ENCODE peak calls at places on chromosome 9, in eight cellular contexts. Q is heart right ventricle, J is cardiac fibroblast, R is fibroblast of mammary gland, P is mammary epithelial cell, X is tibial artery, H is astrocyte of the spinal cord, O is fibroblast of lung. U is an unnamed sample.

GRCh38 chr9:124296094-124296493 is 38.3 kb downstream of the NEK6 start:
- DNase-seq in Q (no peak), J (no peak), R (no peak), P (no peak), X (no peak), H (no peak), O (no peak), U (no peak)

GRCh38 chr9:34809504-34810186 is 99.7 kb upstream of the CCL21 start:
- DNase-seq in Q (peak), J (peak), R (peak), P (peak), X (no peak), H (no peak), O (peak), U (peak)

GRCh38 chr9:75889577-75889976 is 896 bp upstream of the PCSK5 start:
- DNase-seq in Q (no peak), J (no peak), R (no peak), P (no peak), X (no peak), H (no peak), O (no peak), U (peak)

GRCh38 chr9:3525088-3525835 is 539 bp downstream of the RFX3 start:
- DNase-seq in Q (peak), J (peak), R (no peak), P (peak), X (no peak), H (no peak), O (no peak), U (peak)

GRCh38 chr9:76374702-76375543 is 19.3 kb downstream of the RFK start:
- DNase-seq in Q (peak), J (peak), R (peak), P (peak), X (no peak), H (peak), O (peak), U (peak)

GRCh38 chr9:5851445-5851844 is 18.5 kb upstream of the ERMP1 start:
- DNase-seq in Q (no peak), J (peak), R (peak), P (peak), X (no peak), H (no peak), O (peak), U (peak)

GRCh38 chr9:117411547-117411946 is 3.3 kb downstream of the ASTN2 start:
- DNase-seq in Q (no peak), J (peak), R (peak), P (peak), X (peak), H (no peak), O (no peak), U (peak)

GRCh38 chr9:124500796-124501611 is 6.2 kb downstream of the NR5A1 start:
- DNase-seq in Q (no peak), J (no peak), R (peak), P (no peak), X (no peak), H (no peak), O (no peak), U (no peak)

GRCh38 chr9:128554155-128554862 is 1.9 kb downstream of the SPTAN1 start:
- DNase-seq in Q (peak), J (peak), R (peak), P (peak), X (peak), H (peak), O (peak), U (peak)

GRCh38 chr9:5549671-5550650 is 39.6 kb downstream of the PDCD1LG2 start:
- DNase-seq in Q (no peak), J (peak), R (peak), P (peak), X (no peak), H (peak), O (peak), U (peak)

GRCh38 chr9:94139672-94140417 is 55.6 kb downstream of the PTPDC1 start:
- DNase-seq in Q (peak), J (peak), R (peak), P (peak), X (peak), H (peak), O (peak), U (peak)

GRCh38 chr9:91734371-91734981 is 215.6 kb downstream of the ROR2 start:
- DNase-seq in Q (peak), J (peak), R (peak), P (peak), X (no peak), H (peak), O (peak), U (peak)

GRCh38 chr9:33510264-33511183 is 13.5 kb upstream of the ANKRD18B start:
- DNase-seq in Q (peak), J (peak), R (peak), P (peak), X (peak), H (peak), O (peak), U (peak)

GRCh38 chr9:13278368-13279246 is 885 bp downstream of the MPDZ start:
- DNase-seq in Q (peak), J (peak), R (peak), P (peak), X (peak), H (peak), O (peak), U (peak)

GRCh38 chr9:137439158-137439714 is 1.9 kb downstream of the ENTPD8 start:
- DNase-seq in Q (peak), J (no peak), R (no peak), P (no peak), X (no peak), H (no peak), O (no peak), U (no peak)

GRCh38 chr9:27801511-27801910 is 228.2 kb upstream of the C9orf72 start:
- DNase-seq in Q (no peak), J (no peak), R (no peak), P (no peak), X (no peak), H (no peak), O (no peak), U (no peak)

GRCh38 chr9:131578016-131578415 is 32.7 kb downstream of the PRRT1B start:
- DNase-seq in Q (no peak), J (no peak), R (no peak), P (no peak), X (no peak), H (no peak), O (no peak), U (no peak)

GRCh38 chr9:97803167-97804058 is 49.6 kb upstream of the FOXE1 start:
- DNase-seq in Q (peak), J (peak), R (peak), P (peak), X (peak), H (peak), O (peak), U (peak)
- TF ChIP-seq CTCF in Q (no peak), J (no peak), R (no peak), P (no peak), X (no peak), H (no peak), O (no peak), U (peak)

GRCh38 chr9:130239741-130240241 is 25.8 kb upstream of the HMCN2 start:
- DNase-seq in Q (no peak), J (no peak), R (peak), P (no peak), X (no peak), H (no peak), O (peak), U (no peak)
- H3K4me3 ChIP-seq in Q (no peak), J (no peak), R (no peak), P (no peak), X (no peak), H (no peak), O (no peak), U (no peak)

DNA sequence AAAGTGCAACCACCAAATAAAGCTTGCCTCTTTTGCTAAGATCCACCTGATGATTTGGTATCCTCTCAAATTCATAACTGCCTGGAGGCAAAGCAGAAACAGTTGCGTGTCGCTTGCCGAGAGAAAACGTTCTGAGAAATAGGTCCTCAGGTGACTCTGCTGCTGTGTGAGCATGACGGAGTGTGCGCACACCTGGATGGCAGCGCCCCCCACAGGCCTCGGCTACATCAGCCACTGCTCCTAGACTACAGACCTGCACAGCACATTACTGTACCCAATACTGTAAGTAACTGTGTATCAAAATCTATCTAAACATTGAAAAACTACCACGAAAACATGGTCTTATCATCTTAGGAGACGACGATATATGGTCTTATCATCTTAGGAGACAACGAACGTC is 87.4 kb downstream of the CAMSAP1 start:
- DNase-seq in Q (no peak), J (no peak), R (no peak), P (no peak), X (peak), H (no peak), O (no peak), U (no peak)
- TF ChIP-seq CTCF in Q (no peak), J (peak), R (no peak), P (peak), X (no peak), H (no peak), O (no peak), U (no peak)

DNA sequence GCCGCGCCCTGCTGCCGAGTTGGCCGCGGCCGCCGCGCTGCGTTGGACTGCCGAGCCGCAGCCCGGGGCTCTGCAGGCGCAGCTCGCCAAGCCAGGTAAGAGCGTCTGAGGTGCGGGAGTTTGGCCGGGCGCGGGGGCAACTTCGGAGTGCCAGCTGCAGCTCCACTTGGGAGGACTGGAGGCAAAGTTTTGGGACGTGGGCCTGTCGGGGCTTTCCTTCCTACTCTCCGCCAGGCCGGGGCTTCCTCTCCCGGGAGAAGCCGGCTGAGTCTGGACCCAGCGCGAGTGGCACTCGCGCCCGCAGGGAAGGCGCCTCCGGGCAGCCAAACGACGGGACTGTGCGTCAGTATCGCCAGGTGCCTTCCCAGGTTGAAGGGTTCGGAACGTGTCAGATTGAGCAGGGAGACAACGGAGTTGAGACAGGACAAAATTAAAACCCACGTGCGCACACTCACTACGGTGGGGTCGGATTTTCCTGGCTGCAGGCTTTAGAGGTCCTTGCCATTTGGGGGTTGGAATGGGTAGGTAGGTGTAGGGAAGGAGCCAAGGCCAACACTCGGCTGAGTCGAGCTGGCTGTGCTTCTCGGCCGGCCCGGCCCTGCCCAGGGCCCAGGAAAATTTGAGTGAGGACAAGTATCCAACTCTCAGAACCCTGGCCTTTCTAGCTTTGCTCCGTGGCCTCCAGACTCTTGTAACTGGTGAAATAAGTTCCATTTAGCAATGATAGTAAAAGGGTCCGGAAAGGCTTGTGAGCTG is 1.1 kb downstream of the DMRT3 start:
- DNase-seq in Q (no peak), J (no peak), R (no peak), P (no peak), X (no peak), H (no peak), O (no peak), U (no peak)
- H3K4me3 ChIP-seq in Q (no peak), J (no peak), R (no peak), P (no peak), X (no peak), H (no peak), O (no peak), U (no peak)

DNA sequence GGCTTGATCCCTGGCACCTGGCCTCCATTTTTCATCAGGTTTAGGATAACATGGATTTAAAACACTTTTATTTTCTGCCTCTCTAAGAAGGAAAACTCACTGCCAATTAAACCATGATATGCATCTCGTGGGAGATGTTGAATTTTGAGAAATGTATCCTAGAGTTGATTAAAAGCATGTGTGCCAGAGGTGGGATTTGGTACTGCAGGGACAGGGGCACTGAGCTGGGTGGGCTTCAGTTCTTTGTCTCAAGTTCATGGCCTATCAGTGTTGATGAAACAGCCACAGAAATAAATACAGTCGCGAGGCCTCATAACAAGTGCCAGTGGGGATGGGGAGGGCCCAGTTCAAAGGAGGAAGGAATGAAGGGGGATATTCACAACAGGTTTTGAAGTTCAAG is 34.9 kb downstream of the POLR1E start:
- DNase-seq in Q (no peak), J (no peak), R (no peak), P (no peak), X (no peak), H (no peak), O (no peak), U (no peak)
- TF ChIP-seq CTCF in Q (no peak), J (no peak), R (no peak), P (no peak), X (no peak), H (no peak), O (no peak), U (no peak)

GRCh38 chr9:89498845-89499480 is 1.1 kb upstream of the SEMA4D start:
- DNase-seq in Q (no peak), J (no peak), R (no peak), P (no peak), X (no peak), H (no peak), O (no peak), U (no peak)

GRCh38 chr9:89495824-89496555 is 1.9 kb downstream of the SEMA4D start:
- DNase-seq in Q (no peak), J (no peak), R (no peak), P (no peak), X (no peak), H (no peak), O (no peak), U (no peak)

GRCh38 chr9:89497978-89498844 is at the start of gene SEMA4D:
- DNase-seq in Q (peak), J (peak), R (peak), P (peak), X (peak), H (peak), O (peak), U (peak)

GRCh38 chr9:89497181-89497963 is 541 bp downstream of the SEMA4D start:
- DNase-seq in Q (no peak), J (no peak), R (no peak), P (no peak), X (no peak), H (no peak), O (no peak), U (peak)

GRCh38 chr9:89496645-89497044 is 1.3 kb downstream of the SEMA4D start:
- DNase-seq in Q (no peak), J (no peak), R (no peak), P (no peak), X (no peak), H (no peak), O (no peak), U (no peak)
- H3K4me3 ChIP-seq in Q (peak), J (no peak), R (no peak), P (no peak), X (peak), H (no peak), O (no peak), U (peak)

GRCh38 chr9:107158321-107158720 is 124.8 kb upstream of the RAD23B start:
- DNase-seq in Q (no peak), J (peak), R (peak), P (peak), X (no peak), H (peak), O (peak), U (peak)
- TF ChIP-seq CTCF in Q (peak), J (peak), R (peak), P (peak), X (peak), H (peak), O (peak), U (peak)